ENCODE peak calls at places on chromosomes 7 and 10, in nine cellular contexts. W, L, R, F, A, T, Q, K and X are unnamed samples.

GRCh38 chr10:4588824-4589223 is 237.2 kb upstream of the AKR1E2 start:
- DNase-seq in W (no peak), L (no peak), R (no peak), F (no peak), A (peak), T (no peak), Q (no peak), K (no peak), X (no peak)

GRCh38 chr7:45921699-45922519 is 837 bp upstream of the IGFBP3 start:
- DNase-seq in W (peak), L (no peak), R (no peak), F (peak), A (peak), T (peak), Q (peak), K (peak), X (peak)

GRCh38 chr7:80870806-80871205 is 48.0 kb downstream of the SEMA3C start:
- DNase-seq in W (peak), L (no peak), R (no peak), F (no peak), A (no peak), T (no peak), Q (no peak), K (no peak), X (no peak)

GRCh38 chr7:125316451-125316850 is 386.8 kb upstream of the POT1 start:
- DNase-seq in W (peak), L (no peak), R (peak), F (no peak), A (no peak), T (no peak), Q (no peak), K (no peak), X (no peak)

GRCh38 chr10:129605986-129606518 is 139.0 kb downstream of the MGMT start:
- DNase-seq in W (no peak), L (peak), R (no peak), F (no peak), A (no peak), T (no peak), Q (peak), K (no peak), X (no peak)

GRCh38 chr10:74293686-74294365 is 142.8 kb downstream of the ADK start:
- DNase-seq in W (no peak), L (no peak), R (no peak), F (no peak), A (peak), T (no peak), Q (peak), K (no peak), X (peak)

GRCh38 chr10:121490906-121491519 is 107.2 kb downstream of the FGFR2 start:
- DNase-seq in W (no peak), L (no peak), R (no peak), F (no peak), A (no peak), T (no peak), Q (no peak), K (peak), X (no peak)

GRCh38 chr7:11923376-11923922 is 91.5 kb upstream of the THSD7A start:
- DNase-seq in W (no peak), L (no peak), R (no peak), F (no peak), A (no peak), T (no peak), Q (no peak), K (no peak), X (no peak)

GRCh38 chr7:157789094-157789493 is 452.3 kb downstream of the DNAJB6 start:
- DNase-seq in W (no peak), L (no peak), R (no peak), F (no peak), A (no peak), T (no peak), Q (no peak), K (no peak), X (no peak)

GRCh38 chr7:121954803-121955202 is 81.8 kb downstream of the PTPRZ1 start:
- DNase-seq in W (no peak), L (no peak), R (no peak), F (no peak), A (peak), T (no peak), Q (no peak), K (no peak), X (no peak)

GRCh38 chr10:5413012-5413938 is 918 bp downstream of the NET1 start:
- DNase-seq in W (peak), L (peak), R (peak), F (no peak), A (peak), T (no peak), Q (peak), K (no peak), X (peak)

GRCh38 chr10:72259491-72260214 is 14.1 kb upstream of the DDIT4 start:
- DNase-seq in W (no peak), L (no peak), R (no peak), F (peak), A (peak), T (no peak), Q (peak), K (peak), X (no peak)

GRCh38 chr7:157564518-157565177 is 227.8 kb downstream of the DNAJB6 start:
- DNase-seq in W (no peak), L (no peak), R (no peak), F (no peak), A (no peak), T (no peak), Q (no peak), K (no peak), X (no peak)

GRCh38 chr7:22357311-22358175 is 589 bp upstream of the RAPGEF5 start:
- DNase-seq in W (peak), L (no peak), R (peak), F (no peak), A (no peak), T (no peak), Q (peak), K (no peak), X (peak)

GRCh38 chr7:51111256-51111655 is 205.4 kb downstream of the COBL start:
- DNase-seq in W (no peak), L (no peak), R (no peak), F (no peak), A (no peak), T (no peak), Q (no peak), K (no peak), X (no peak)